ENCODE peak calls at places on chromosome 3, in eight cellular contexts. Z, V, K, J, G, M, D and U are unnamed samples.
A peak's percentile ranks its signal among the peaks of the same experiment; 100 is the strongest.

GRCh38 chr3:179148446-179149238 is 485 bp downstream of the PIK3CA start:
- DNase-seq in M (peak; percentile 71), J (no peak), K (peak; percentile 41), Z (peak; percentile 5), D (peak; percentile 62), V (peak; percentile 46), G (no peak), U (peak; percentile 49)

GRCh38 chr3:33936921-33937210 is 138.4 kb downstream of the PDCD6IP start:
- DNase-seq in K (no peak), J (no peak), D (peak; percentile 41), G (no peak), M (no peak), Z (no peak), V (no peak), U (no peak)

GRCh38 chr3:43753743-43754142 is 63.0 kb downstream of the ABHD5 start:
- DNase-seq in G (no peak), V (no peak), K (no peak), D (no peak), M (peak; percentile 62), J (no peak), Z (no peak), U (no peak)

GRCh38 chr3:177561769-177562360 is 364.6 kb upstream of the TBL1XR1 start:
- DNase-seq in V (no peak), Z (no peak), K (no peak), G (no peak), M (no peak), D (no peak), J (no peak), U (no peak)

GRCh38 chr3:158753814-158754213 is 21.6 kb upstream of the RARRES1 start:
- DNase-seq in D (no peak), J (no peak), M (no peak), G (no peak), Z (no peak), K (no peak), V (no peak), U (no peak)

GRCh38 chr3:105970283-105970682 is 101.5 kb upstream of the CBLB start:
- DNase-seq in M (no peak), D (no peak), K (no peak), V (no peak), Z (no peak), J (no peak), G (no peak), U (no peak)

GRCh38 chr3:159892171-159892791 is 96.4 kb upstream of the IL12A start:
- DNase-seq in Z (no peak), K (no peak), V (no peak), G (no peak), M (no peak), D (no peak), J (no peak), U (peak; percentile 46)

GRCh38 chr3:193780371-193780770 is 187.4 kb downstream of the OPA1 start:
- DNase-seq in K (no peak), G (no peak), V (no peak), Z (no peak), D (no peak), M (no peak), J (no peak), U (no peak)

GRCh38 chr3:98780343-98780742 is 17.2 kb downstream of the ST3GAL6 start:
- DNase-seq in D (no peak), J (no peak), G (no peak), V (no peak), Z (no peak), K (no peak), M (no peak), U (no peak)

GRCh38 chr3:72142028-72142427 is 357.1 kb upstream of the PROK2 start:
- DNase-seq in G (no peak), K (no peak), D (no peak), Z (no peak), V (no peak), J (no peak), M (no peak), U (no peak)

GRCh38 chr3:135918600-135918999 is 46.9 kb upstream of the PPP2R3A start:
- DNase-seq in J (no peak), Z (no peak), V (no peak), K (no peak), D (peak; percentile 4), G (peak; percentile 24), M (peak; percentile 42), U (no peak)

GRCh38 chr3:138348107-138348949 is at the start of gene MRAS:
- DNase-seq in D (peak; percentile 68), G (peak; percentile 57), K (peak; percentile 78), J (no peak), V (no peak), M (peak; percentile 55), Z (peak; percentile 60), U (peak; percentile 91)
- TF ChIP-seq POLR2A in D (no peak), G (no peak), K (no peak), J (no peak), V (no peak), M (peak; percentile 38), Z (peak; percentile 52), U (peak; percentile 85)

GRCh38 chr3:120558784-120559227 is 37.3 kb upstream of the NDUFB4 start:
- DNase-seq in D (peak; percentile 84), M (peak; percentile 87), J (no peak), G (peak; percentile 76), V (peak; percentile 78), K (peak; percentile 95), Z (peak; percentile 78), U (peak; percentile 94)
- TF ChIP-seq POLR2A in D (no peak), M (no peak), J (no peak), G (no peak), V (no peak), K (no peak), Z (no peak), U (peak; percentile 33)

GRCh38 chr3:188208751-188209433 is 54.9 kb downstream of the LPP start:
- DNase-seq in V (no peak), Z (no peak), M (no peak), G (no peak), D (no peak), K (no peak), J (no peak), U (no peak)

GRCh38 chr3:188211476-188211875 is 57.5 kb downstream of the LPP start:
- DNase-seq in K (no peak), M (no peak), Z (no peak), J (no peak), D (no peak), G (no peak), V (no peak), U (no peak)

GRCh38 chr3:188209740-188210139 is 55.8 kb downstream of the LPP start:
- DNase-seq in G (no peak), D (no peak), Z (no peak), J (no peak), V (no peak), M (no peak), K (no peak), U (no peak)

GRCh38 chr3:188214442-188214841 is 60.5 kb downstream of the LPP start:
- DNase-seq in G (no peak), M (no peak), J (no peak), K (no peak), V (no peak), Z (no peak), D (no peak), U (no peak)

DNA sequence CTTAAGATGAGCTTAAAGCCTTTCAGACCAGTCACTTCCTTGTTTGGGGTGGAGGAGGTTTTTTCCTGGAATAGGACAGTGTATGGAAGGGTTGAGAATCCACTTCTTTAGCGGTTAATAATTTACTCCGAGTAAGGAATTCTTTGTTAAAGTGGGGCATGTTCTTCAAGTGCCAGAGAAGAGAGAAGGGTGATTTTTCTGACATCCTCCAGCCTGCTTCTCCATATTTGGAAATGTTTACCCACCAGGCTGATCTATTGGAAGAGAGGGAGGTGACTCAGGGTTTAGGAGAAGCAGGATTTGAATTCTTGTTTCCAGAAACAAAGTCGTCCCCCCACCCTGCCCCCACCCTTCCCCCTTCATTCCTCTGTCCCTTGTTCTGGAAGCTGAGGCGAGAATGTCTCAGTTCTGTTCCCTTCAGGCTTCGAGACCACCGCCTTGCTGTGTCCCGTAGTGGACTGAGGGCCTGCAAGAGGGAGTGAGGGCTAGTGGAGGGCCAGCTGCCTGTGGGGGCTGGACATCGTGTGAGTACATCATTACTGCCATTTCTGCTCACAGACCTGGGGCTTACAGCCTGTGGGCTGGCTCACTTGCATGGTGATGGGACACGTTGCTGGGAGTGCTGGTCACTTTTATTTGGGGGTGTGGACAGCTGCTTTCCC is 58.5 kb downstream of the LPP start:
- DNase-seq in J (no peak), V (no peak), D (no peak), K (no peak), G (no peak), Z (peak; percentile 83), M (no peak), U (no peak)
- TF ChIP-seq POLR2A in J (no peak), V (no peak), D (no peak), K (no peak), G (no peak), Z (no peak), M (no peak), U (no peak)

GRCh38 chr3:151087648-151088047 is 2.2 kb downstream of the MED12L start:
- DNase-seq in K (no peak), G (no peak), V (no peak), Z (no peak), M (no peak), D (no peak), J (no peak), U (no peak)

GRCh38 chr3:151085889-151086483 is 522 bp downstream of the MED12L start:
- DNase-seq in D (no peak), M (no peak), Z (peak; percentile 57), K (peak; percentile 23), G (no peak), V (no peak), J (no peak), U (peak; percentile 26)

GRCh38 chr3:151084893-151085226 is 604 bp upstream of the MED12L start:
- DNase-seq in J (no peak), D (no peak), M (no peak), G (no peak), Z (no peak), K (no peak), V (no peak), U (no peak)

GRCh38 chr3:151085227-151085888 is at the start of gene MED12L:
- DNase-seq in J (no peak), V (peak; percentile 21), Z (peak; percentile 90), M (peak; percentile 53), G (peak; percentile 45), D (peak; percentile 15), K (peak; percentile 73), U (peak; percentile 75)

DNA sequence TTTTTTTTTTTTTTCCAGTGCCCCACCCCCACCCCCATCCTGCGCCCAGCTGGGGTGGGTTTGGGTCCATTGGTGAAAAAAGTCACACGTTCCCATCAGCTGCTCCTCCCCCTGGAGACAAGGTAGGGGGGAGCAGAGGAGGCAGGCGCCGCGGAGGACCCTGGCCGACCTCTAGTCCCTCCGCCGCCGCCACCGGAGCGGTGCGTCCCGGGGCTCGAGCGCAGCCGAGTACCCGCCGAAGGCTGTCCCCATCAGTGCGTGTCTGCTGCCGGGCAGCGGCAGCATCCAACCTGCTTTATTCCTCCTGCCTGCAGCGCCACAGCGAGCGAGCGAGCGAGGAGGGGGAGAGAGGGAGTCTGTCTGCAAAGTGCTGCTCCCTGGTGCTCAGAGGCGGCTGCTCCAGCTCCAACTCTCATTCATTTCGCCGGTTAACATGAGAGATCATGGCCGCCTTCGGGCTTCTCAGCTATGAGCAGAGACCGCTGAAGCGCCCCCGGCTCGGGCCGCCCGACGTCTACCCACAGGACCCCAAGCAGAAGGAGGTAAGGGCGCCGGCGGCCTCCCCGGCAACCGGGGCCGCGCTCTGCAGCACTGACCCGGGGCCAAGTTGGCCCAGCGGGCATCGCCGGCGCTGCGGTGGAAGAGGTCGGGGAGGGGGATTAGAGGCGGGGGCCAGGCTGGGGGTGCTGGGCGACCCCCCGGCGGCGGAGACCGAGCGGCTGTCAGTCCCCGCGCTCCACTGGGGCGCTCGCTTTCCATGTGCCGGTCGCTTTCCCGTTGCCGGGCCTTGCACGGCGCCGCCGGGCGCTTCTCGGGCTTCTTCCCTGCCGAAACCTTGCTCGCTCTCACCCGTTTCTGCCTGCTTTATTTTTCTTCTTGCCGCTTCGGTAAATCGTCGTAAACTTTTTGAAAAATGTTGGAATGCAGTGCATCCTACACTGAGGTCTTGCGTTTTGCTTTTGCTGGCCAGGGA is 1.3 kb downstream of the MED12L start:
- DNase-seq in M (peak; percentile 76), Z (peak; percentile 83), G (peak; percentile 22), V (peak; percentile 36), K (peak; percentile 86), D (peak; percentile 21), J (no peak), U (peak; percentile 79)
- TF ChIP-seq POLR2A in M (no peak), Z (no peak), G (no peak), V (no peak), K (no peak), D (no peak), J (no peak), U (no peak)